ENCODE peak calls at places on chromosomes 3 and 15, in six cellular contexts. V is neuronal stem cell, J is H9, S is IMR-90, T is H1, F is trophoblast cell. K is an unnamed sample.

GRCh38 chr15:68578960-68579935 is at the start of gene CORO2B:
- DNase-seq in V (no peak), J (peak; percentile 61), S (peak; percentile 47), T (peak; percentile 83), F (no peak), K (peak; percentile 48)

GRCh38 chr3:196627043-196627442 is 12.5 kb upstream of the NRROS start:
- DNase-seq in V (no peak), J (no peak), S (no peak), T (no peak), F (no peak), K (no peak)

GRCh38 chr3:161600185-161600584 is 103.6 kb downstream of the OTOL1 start:
- DNase-seq in V (no peak), J (no peak), S (no peak), T (no peak), F (no peak), K (no peak)

GRCh38 chr3:42745291-42745745 is 27.7 kb downstream of the CCDC13 start:
- DNase-seq in V (no peak), J (no peak), S (no peak), T (no peak), F (no peak), K (no peak)

GRCh38 chr3:113148307-113148703 is 63.1 kb upstream of the BOC start:
- DNase-seq in V (no peak), J (no peak), S (no peak), T (no peak), F (no peak), K (no peak)

GRCh38 chr3:112514527-112515128 is 15.4 kb upstream of the BTLA start:
- DNase-seq in V (no peak), J (no peak), S (peak; percentile 41), T (no peak), F (no peak), K (peak; percentile 7)

GRCh38 chr15:100259266-100259665 is 82.5 kb downstream of the ADAMTS17 start:
- DNase-seq in V (no peak), J (no peak), S (no peak), T (no peak), F (no peak), K (no peak)

GRCh38 chr3:147408180-147409105 is 722 bp upstream of the ZIC1 start:
- DNase-seq in V (peak; percentile 56), J (peak; percentile 61), S (no peak), T (no peak), F (no peak), K (no peak)

GRCh38 chr3:10285307-10285706 is 7.4 kb downstream of the GHRL start:
- DNase-seq in V (no peak), J (no peak), S (no peak), T (no peak), F (no peak), K (no peak)

GRCh38 chr15:25670025-25670554 is 193.0 kb downstream of the ATP10A start:
- DNase-seq in V (peak; percentile 62), J (peak; percentile 86), S (peak; percentile 76), T (peak; percentile 67), F (peak; percentile 38), K (peak; percentile 10)

GRCh38 chr15:80404719-80405553 is 754 bp downstream of the ARNT2 start:
- DNase-seq in V (peak; percentile 48), J (peak; percentile 55), S (peak; percentile 35), T (peak; percentile 71), F (no peak), K (no peak)

GRCh38 chr3:43378066-43378935 is 92.0 kb downstream of the SNRK start:
- DNase-seq in V (no peak), J (peak; percentile 67), S (peak; percentile 38), T (no peak), F (no peak), K (peak; percentile 43)

GRCh38 chr3:172918165-172918564 is 167.6 kb downstream of the ECT2 start:
- DNase-seq in V (no peak), J (no peak), S (peak; percentile 25), T (no peak), F (no peak), K (peak; percentile 82)

GRCh38 chr3:31699309-31699953 is 166.7 kb downstream of the STT3B start:
- DNase-seq in V (no peak), J (no peak), S (no peak), T (no peak), F (no peak), K (no peak)

GRCh38 chr3:12194209-12194608 is 35.5 kb upstream of the TIMP4 start:
- DNase-seq in V (peak; percentile 5), J (no peak), S (peak; percentile 92), T (no peak), F (no peak), K (peak; percentile 91)

GRCh38 chr3:152260026-152260425 is 8.7 kb upstream of the MBNL1 start:
- DNase-seq in V (no peak), J (no peak), S (peak; percentile 32), T (no peak), F (peak; percentile 40), K (peak; percentile 14)

GRCh38 chr15:55789066-55789660 is 46.2 kb upstream of the PRTG start:
- DNase-seq in V (no peak), J (peak; percentile 68), S (no peak), T (peak; percentile 88), F (peak; percentile 12), K (no peak)

GRCh38 chr3:150469031-150469930 is 61.2 kb downstream of the TSC22D2 start:
- DNase-seq in V (no peak), J (peak; percentile 31), S (peak; percentile 98), T (no peak), F (peak; percentile 91), K (peak; percentile 97)

GRCh38 chr3:58090351-58090750 is 82.1 kb downstream of the FLNB start:
- DNase-seq in V (no peak), J (no peak), S (peak; percentile 86), T (no peak), F (peak; percentile 76), K (peak; percentile 83)

GRCh38 chr3:65285956-65286355 is 598.2 kb upstream of the ADAMTS9 start:
- DNase-seq in V (no peak), J (no peak), S (no peak), T (no peak), F (no peak), K (no peak)

GRCh38 chr3:34780973-34781372 is 858.4 kb upstream of the ARPP21 start:
- DNase-seq in V (no peak), J (no peak), S (no peak), T (no peak), F (no peak), K (no peak)

GRCh38 chr15:80317389-80318169 is 65.6 kb upstream of the CTXND1 start:
- DNase-seq in V (no peak), J (no peak), S (peak; percentile 98), T (no peak), F (peak; percentile 5), K (peak; percentile 45)

GRCh38 chr3:37433758-37434157 is 259.4 kb upstream of the LRRFIP2 start:
- DNase-seq in V (no peak), J (no peak), S (no peak), T (no peak), F (no peak), K (no peak)

GRCh38 chr15:72169236-72169920 is 28.2 kb downstream of the GRAMD2A start:
- DNase-seq in V (no peak), J (no peak), S (no peak), T (no peak), F (no peak), K (no peak)

GRCh38 chr15:72169921-72170611 is 27.5 kb downstream of the GRAMD2A start:
- DNase-seq in V (no peak), J (no peak), S (no peak), T (no peak), F (peak; percentile 98), K (no peak)

GRCh38 chr15:72167445-72167844 is 30.1 kb downstream of the GRAMD2A start:
- DNase-seq in V (no peak), J (no peak), S (no peak), T (no peak), F (no peak), K (no peak)

GRCh38 chr15:72168131-72168825 is 29.3 kb downstream of the GRAMD2A start:
- DNase-seq in V (no peak), J (no peak), S (peak; percentile 38), T (no peak), F (peak; percentile 98), K (peak; percentile 29)

GRCh38 chr15:72168833-72169232 is 28.8 kb downstream of the GRAMD2A start:
- DNase-seq in V (no peak), J (no peak), S (no peak), T (no peak), F (no peak), K (no peak)
- H3K4me1 ChIP-seq in V (peaks cover 1% of the 10 kb centered on the region), J (no peaks in the 10 kb centered on the region), S (peaks cover 12% of the 10 kb centered on the region), T (peaks cover 8% of the 10 kb centered on the region), F (peaks cover 47% of the 10 kb centered on the region), K (peaks cover 13% of the 10 kb centered on the region)

GRCh38 chr15:96247631-96248305 is 82.7 kb upstream of the NR2F2 start:
- DNase-seq in V (no peak), J (no peak), S (peak; percentile 44), T (no peak), F (peak; percentile 20), K (no peak)

GRCh38 chr15:96255599-96255998 is 74.9 kb upstream of the NR2F2 start:
- DNase-seq in V (no peak), J (no peak), S (no peak), T (no peak), F (no peak), K (no peak)

GRCh38 chr15:96252148-96252547 is 78.4 kb upstream of the NR2F2 start:
- DNase-seq in V (no peak), J (no peak), S (no peak), T (no peak), F (peak; percentile 22), K (no peak)

GRCh38 chr15:96254168-96254567 is 76.3 kb upstream of the NR2F2 start:
- DNase-seq in V (no peak), J (no peak), S (no peak), T (no peak), F (peak; percentile 78), K (no peak)

GRCh38 chr15:96253137-96253747 is 77.3 kb upstream of the NR2F2 start:
- DNase-seq in V (no peak), J (no peak), S (no peak), T (no peak), F (no peak), K (no peak)
- H3K14ac ChIP-seq in V (no peak overlapping the region), J (no peak overlapping the region), S (no peak overlapping the region), T (no peak overlapping the region), F (no peak overlapping the region), K (no peak overlapping the region)

GRCh38 chr3:16409032-16409431 is 104.5 kb downstream of the RFTN1 start:
- DNase-seq in V (no peak), J (no peak), S (no peak), T (no peak), F (no peak), K (no peak)
- H4K91ac ChIP-seq in V (no peak overlapping the region), J (no peak overlapping the region), S (no peak overlapping the region), T (no peak overlapping the region), F (no peak overlapping the region), K (no peak overlapping the region)

DNA sequence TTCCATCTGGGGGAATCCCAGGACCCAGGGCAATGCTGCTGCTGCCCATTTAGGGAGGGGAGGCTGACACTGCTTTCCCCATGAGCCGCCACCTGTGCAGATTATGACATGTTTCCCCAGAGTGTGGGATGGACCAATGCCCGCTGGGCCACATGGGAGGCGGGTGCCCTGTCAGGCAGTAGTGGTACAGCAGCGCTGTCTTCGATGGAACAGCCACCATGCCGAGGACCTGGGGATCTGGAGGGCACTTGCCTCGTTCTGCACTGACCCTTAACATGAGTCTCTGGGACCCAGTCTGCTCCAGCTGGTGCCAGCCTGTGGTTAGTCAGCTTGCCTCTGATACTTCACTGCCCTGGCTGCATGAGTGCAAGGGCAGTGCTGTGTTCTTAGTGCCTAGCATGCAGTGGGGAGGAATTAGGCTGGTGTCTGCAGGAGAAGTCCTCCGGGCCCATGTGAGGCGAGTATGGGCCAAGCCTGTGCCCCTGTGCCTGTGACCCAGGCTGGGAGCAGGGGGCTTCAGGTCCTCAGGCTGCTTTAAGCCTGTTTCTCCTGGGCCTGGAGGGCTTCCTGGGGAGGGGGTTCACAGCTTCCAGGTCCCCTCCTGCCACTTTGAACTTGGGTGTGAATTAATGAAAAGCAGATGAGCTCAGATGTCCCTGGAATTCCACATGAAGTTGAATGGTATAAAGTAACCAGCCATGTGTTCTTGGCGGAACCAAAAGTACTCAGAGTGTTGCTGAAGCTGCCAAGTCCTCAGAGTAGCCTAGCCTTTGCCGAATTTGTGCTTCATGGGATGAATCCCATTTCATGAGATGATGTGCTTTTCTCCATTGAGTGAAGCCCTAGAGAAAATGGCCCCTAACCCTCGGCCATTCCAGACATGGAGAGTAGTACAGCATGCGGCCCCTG is 22.9 kb downstream of the KLF13 start:
- DNase-seq in V (no peak), J (no peak), S (no peak), T (no peak), F (no peak), K (no peak)
- H3K4me1 ChIP-seq in V (peaks cover 19% of the 10 kb centered on the region), J (no peaks in the 10 kb centered on the region), S (peaks cover 22% of the 10 kb centered on the region), T (peaks cover 7% of the 10 kb centered on the region), F (peaks cover 27% of the 10 kb centered on the region), K (peaks cover 27% of the 10 kb centered on the region)